ENCODE peak calls at places on chromosomes 5 and 9, in ten cellular contexts. G is endothelial cell, I is WTC11, Z is iris pigment epithelial cell, C is esophagus muscularis mucosa, B is AG09309, R is HEK293T, J is neural crest cell, U is M059J, Y is H7. E is an unnamed sample.

GRCh38 chr5:369151-369939 is 47.8 kb downstream of the AHRR start:
- DNase-seq in B (no peak), I (peak), U (no peak), G (no peak), R (no peak), Y (peak), J (no peak), C (peak), Z (no peak), E (no peak)

GRCh38 chr5:140214831-140215230 is 39.8 kb downstream of the CYSTM1 start:
- DNase-seq in U (peak), C (no peak), G (no peak), I (no peak), Z (peak), R (no peak), B (peak), Y (no peak), J (no peak), E (peak)

GRCh38 chr5:10351199-10351881 is 2.2 kb upstream of the MARCHF6 start:
- DNase-seq in R (no peak), J (no peak), U (peak), Y (no peak), Z (peak), G (no peak), B (no peak), C (no peak), I (no peak), E (peak)

GRCh38 chr5:118553662-118554061 is 434.7 kb downstream of the DTWD2 start:
- DNase-seq in U (peak), J (no peak), Y (no peak), Z (peak), I (no peak), B (peak), G (no peak), R (no peak), C (no peak), E (peak)

GRCh38 chr5:141637693-141638419 is 1.1 kb downstream of the RELL2 start:
- DNase-seq in Z (peak), C (no peak), B (no peak), J (peak), U (no peak), R (peak), I (peak), G (peak), Y (peak), E (no peak)

GRCh38 chr5:7902201-7902600 is 33.3 kb downstream of the MTRR start:
- DNase-seq in Y (no peak), C (no peak), G (no peak), J (no peak), U (no peak), R (no peak), Z (no peak), B (no peak), I (no peak), E (no peak)

GRCh38 chr5:135850671-135851070 is 16.2 kb downstream of the SLC25A48 start:
- DNase-seq in G (no peak), I (no peak), Z (no peak), B (no peak), J (no peak), U (no peak), Y (no peak), R (no peak), C (no peak), E (no peak)

GRCh38 chr5:16913187-16913839 is 22.8 kb downstream of the MYO10 start:
- DNase-seq in J (no peak), I (no peak), B (no peak), R (no peak), Z (no peak), U (no peak), Y (no peak), C (no peak), G (no peak), E (no peak)

GRCh38 chr9:70405808-70406445 is 8.5 kb downstream of the KLF9 start:
- DNase-seq in C (no peak), R (no peak), Z (no peak), I (no peak), B (no peak), U (no peak), J (no peak), G (no peak), Y (no peak), E (no peak)

GRCh38 chr5:94551858-94552257 is 66.5 kb downstream of the KIAA0825 start:
- DNase-seq in Y (no peak), J (no peak), I (no peak), U (no peak), G (no peak), C (no peak), R (no peak), B (no peak), Z (no peak), E (no peak)

GRCh38 chr5:151622367-151623097 is 31.4 kb upstream of the FAT2 start:
- DNase-seq in U (peak), J (no peak), B (no peak), C (no peak), G (no peak), R (no peak), Y (no peak), Z (no peak), I (no peak), E (peak)

GRCh38 chr9:133105461-133105770 is 15.6 kb downstream of the RALGDS start:
- DNase-seq in R (no peak), Y (peak), C (no peak), I (no peak), Z (no peak), G (no peak), U (no peak), J (no peak), B (no peak), E (no peak)

GRCh38 chr9:37229882-37230482 is 109.6 kb downstream of the ZCCHC7 start:
- DNase-seq in B (no peak), Z (peak), U (peak), C (no peak), G (no peak), R (no peak), Y (no peak), J (no peak), I (no peak), E (peak)

GRCh38 chr9:107274953-107275422 is 8.1 kb upstream of the RAD23B start:
- DNase-seq in I (no peak), G (no peak), Z (peak), Y (no peak), C (no peak), U (peak), R (no peak), B (peak), J (no peak), E (peak)

GRCh38 chr5:172871982-172872381 is 37.9 kb downstream of the ERGIC1 start:
- DNase-seq in J (no peak), C (no peak), I (no peak), R (no peak), U (peak), B (no peak), G (no peak), Y (no peak), Z (peak), E (no peak)